ENCODE peak calls at places on chromosomes 13 and 19, in nine cellular contexts. One of them, this sample, is unnamed.

GRCh38 chr19:19372656-19373416 is 32.6 kb upstream of the GATAD2A start:
- DNase-seq in thoracic aorta: no peak
- DNase-seq in fibroblast of the aortic adventitia: peak
- DNase-seq in type B pancreatic cell: no peak
- DNase-seq in endothelial cell: peak
- DNase-seq in GM12865: peak
- DNase-seq in ovary: no peak
- DNase-seq in ascending aorta: peak
- DNase-seq in PC-3: peak
- DNase-seq in this sample: no peak

GRCh38 chr13:100855151-100855550 is 180.6 kb upstream of the TMTC4 start:
- DNase-seq in thoracic aorta: no peak
- DNase-seq in fibroblast of the aortic adventitia: no peak
- DNase-seq in type B pancreatic cell: no peak
- DNase-seq in endothelial cell: no peak
- DNase-seq in GM12865: no peak
- DNase-seq in ovary: no peak
- DNase-seq in ascending aorta: no peak
- DNase-seq in PC-3: no peak
- DNase-seq in this sample: no peak

GRCh38 chr13:69935043-69935442 is 172.6 kb upstream of the ATXN8OS start:
- DNase-seq in thoracic aorta: no peak
- DNase-seq in fibroblast of the aortic adventitia: no peak
- DNase-seq in type B pancreatic cell: no peak
- DNase-seq in endothelial cell: no peak
- DNase-seq in GM12865: peak
- DNase-seq in ovary: no peak
- DNase-seq in ascending aorta: no peak
- DNase-seq in PC-3: peak
- DNase-seq in this sample: no peak

GRCh38 chr13:50800091-50800739 is 43.3 kb downstream of the DLEU7 start:
- DNase-seq in thoracic aorta: no peak
- DNase-seq in fibroblast of the aortic adventitia: no peak
- DNase-seq in type B pancreatic cell: no peak
- DNase-seq in endothelial cell: no peak
- DNase-seq in GM12865: no peak
- DNase-seq in ovary: no peak
- DNase-seq in ascending aorta: no peak
- DNase-seq in PC-3: no peak
- DNase-seq in this sample: no peak

GRCh38 chr13:51532736-51533197 is 51.5 kb upstream of the WDFY2 start:
- DNase-seq in thoracic aorta: no peak
- DNase-seq in fibroblast of the aortic adventitia: no peak
- DNase-seq in type B pancreatic cell: no peak
- DNase-seq in endothelial cell: no peak
- DNase-seq in GM12865: no peak
- DNase-seq in ovary: no peak
- DNase-seq in ascending aorta: no peak
- DNase-seq in PC-3: no peak
- DNase-seq in this sample: no peak

GRCh38 chr19:2288010-2288742 is 6.2 kb upstream of the PEAK3 start:
- DNase-seq in thoracic aorta: no peak
- DNase-seq in fibroblast of the aortic adventitia: no peak
- DNase-seq in type B pancreatic cell: no peak
- DNase-seq in endothelial cell: no peak
- DNase-seq in GM12865: no peak
- DNase-seq in ovary: no peak
- DNase-seq in ascending aorta: no peak
- DNase-seq in PC-3: no peak
- DNase-seq in this sample: no peak

GRCh38 chr13:90201676-90202425 is 1145.6 kb upstream of the MIR17HG start:
- DNase-seq in thoracic aorta: no peak
- DNase-seq in fibroblast of the aortic adventitia: no peak
- DNase-seq in type B pancreatic cell: no peak
- DNase-seq in endothelial cell: no peak
- DNase-seq in GM12865: no peak
- DNase-seq in ovary: no peak
- DNase-seq in ascending aorta: no peak
- DNase-seq in PC-3: no peak
- DNase-seq in this sample: no peak

GRCh38 chr19:3557461-3558248 is at the start of gene MFSD12:
- DNase-seq in thoracic aorta: peak
- DNase-seq in fibroblast of the aortic adventitia: peak
- DNase-seq in type B pancreatic cell: peak
- DNase-seq in endothelial cell: peak
- DNase-seq in GM12865: peak
- DNase-seq in ovary: peak
- DNase-seq in ascending aorta: peak
- DNase-seq in PC-3: peak
- DNase-seq in this sample: peak

DNA sequence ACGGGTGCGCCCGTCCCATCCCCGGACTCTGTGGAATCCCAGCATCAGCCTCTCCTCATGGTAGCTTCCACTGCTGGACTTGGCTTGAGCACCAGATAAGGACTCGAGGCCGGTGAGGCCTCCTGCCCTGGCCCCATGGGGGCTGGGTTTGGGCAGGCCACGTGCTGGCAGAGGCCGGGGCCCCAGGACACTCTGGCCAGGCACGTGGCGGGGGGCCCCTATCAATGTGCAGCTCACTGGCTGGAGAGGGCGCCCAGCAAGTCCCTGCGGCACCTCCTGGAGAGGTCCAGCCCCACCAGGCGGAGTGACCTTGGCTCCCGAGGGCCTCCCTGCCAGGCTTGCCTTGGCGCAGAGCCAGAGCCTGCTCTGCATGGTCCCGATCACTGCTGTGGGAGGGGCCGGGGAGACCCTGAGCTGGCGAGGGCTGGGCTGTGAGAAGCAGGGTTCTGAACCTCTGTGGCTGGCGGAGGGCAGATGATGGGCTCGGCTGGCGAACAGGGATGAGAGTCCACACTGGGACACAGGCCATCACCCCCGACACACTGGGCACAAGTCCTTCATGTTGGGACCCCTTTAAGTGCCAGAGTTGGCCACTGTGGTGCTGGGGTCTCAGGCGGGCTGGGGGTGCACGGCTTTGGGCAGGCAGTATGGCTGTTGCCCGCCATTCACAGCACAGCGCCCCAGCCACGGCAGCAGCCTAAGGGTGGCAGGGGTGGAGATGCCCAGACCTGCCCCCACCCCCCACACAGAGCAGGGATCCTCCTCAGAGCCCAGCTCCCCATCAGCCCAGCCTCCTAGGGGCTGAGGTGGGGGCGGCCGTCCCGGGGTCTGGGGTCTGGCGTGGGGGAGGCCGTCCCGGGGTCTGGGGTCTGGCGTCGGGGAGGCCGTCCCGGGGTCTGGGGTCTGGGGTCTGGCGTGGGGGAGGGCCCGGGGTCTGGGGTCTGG is 19.1 kb downstream of the CEBPG start:
- DNase-seq in thoracic aorta: no peak
- DNase-seq in fibroblast of the aortic adventitia: no peak
- DNase-seq in type B pancreatic cell: no peak
- DNase-seq in endothelial cell: no peak
- DNase-seq in GM12865: no peak
- DNase-seq in ovary: peak
- DNase-seq in ascending aorta: no peak
- DNase-seq in PC-3: no peak
- DNase-seq in this sample: no peak
- TF ChIP-seq CTCF in thoracic aorta: no peak
- TF ChIP-seq CTCF in fibroblast of the aortic adventitia: no peak
- TF ChIP-seq CTCF in type B pancreatic cell: no peak
- TF ChIP-seq CTCF in endothelial cell: no peak
- TF ChIP-seq CTCF in GM12865: no peak
- TF ChIP-seq CTCF in ovary: no peak
- TF ChIP-seq CTCF in ascending aorta: no peak
- TF ChIP-seq CTCF in PC-3: no peak
- TF ChIP-seq CTCF in this sample: no peak

GRCh38 chr13:37978680-37979079 is 109.1 kb upstream of the TRPC4 start:
- DNase-seq in thoracic aorta: no peak
- DNase-seq in fibroblast of the aortic adventitia: no peak
- DNase-seq in type B pancreatic cell: no peak
- DNase-seq in endothelial cell: no peak
- DNase-seq in GM12865: no peak
- DNase-seq in ovary: no peak
- DNase-seq in ascending aorta: no peak
- DNase-seq in PC-3: no peak
- DNase-seq in this sample: no peak

GRCh38 chr13:37985281-37985680 is 115.7 kb upstream of the TRPC4 start:
- DNase-seq in thoracic aorta: no peak
- DNase-seq in fibroblast of the aortic adventitia: no peak
- DNase-seq in type B pancreatic cell: no peak
- DNase-seq in endothelial cell: no peak
- DNase-seq in GM12865: no peak
- DNase-seq in ovary: no peak
- DNase-seq in ascending aorta: no peak
- DNase-seq in PC-3: no peak
- DNase-seq in this sample: no peak

GRCh38 chr13:37981932-37982331 is 112.4 kb upstream of the TRPC4 start:
- DNase-seq in thoracic aorta: no peak
- DNase-seq in fibroblast of the aortic adventitia: no peak
- DNase-seq in type B pancreatic cell: no peak
- DNase-seq in endothelial cell: no peak
- DNase-seq in GM12865: no peak
- DNase-seq in ovary: no peak
- DNase-seq in ascending aorta: no peak
- DNase-seq in PC-3: no peak
- DNase-seq in this sample: no peak

DNA sequence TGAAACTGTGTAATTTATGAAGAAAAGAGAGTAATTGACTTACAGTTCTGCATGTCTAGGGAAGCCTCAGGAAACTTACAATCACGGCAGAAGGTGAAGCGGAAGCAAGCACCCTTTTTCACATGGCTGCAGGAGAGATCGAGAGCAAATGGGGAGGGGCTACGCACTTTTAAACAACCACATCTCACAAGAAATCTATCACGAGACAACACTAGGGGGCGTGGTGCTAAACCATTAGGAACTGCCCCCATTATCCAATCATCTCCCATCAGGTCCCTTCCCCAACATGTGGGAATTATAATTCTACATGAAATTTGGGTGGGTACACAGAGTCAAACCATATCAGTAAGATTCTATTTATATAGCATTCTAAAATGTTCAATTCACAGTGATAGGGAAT is 114.8 kb upstream of the TRPC4 start:
- DNase-seq in thoracic aorta: no peak
- DNase-seq in fibroblast of the aortic adventitia: no peak
- DNase-seq in type B pancreatic cell: no peak
- DNase-seq in endothelial cell: no peak
- DNase-seq in GM12865: no peak
- DNase-seq in ovary: no peak
- DNase-seq in ascending aorta: no peak
- DNase-seq in PC-3: no peak
- DNase-seq in this sample: no peak
- TF ChIP-seq CTCF in thoracic aorta: no peak
- TF ChIP-seq CTCF in fibroblast of the aortic adventitia: peak
- TF ChIP-seq CTCF in type B pancreatic cell: peak
- TF ChIP-seq CTCF in endothelial cell: peak
- TF ChIP-seq CTCF in GM12865: no peak
- TF ChIP-seq CTCF in ovary: no peak
- TF ChIP-seq CTCF in ascending aorta: no peak
- TF ChIP-seq CTCF in PC-3: no peak
- TF ChIP-seq CTCF in this sample: no peak

GRCh38 chr19:10923503-10924076 is 4.8 kb downstream of the YIPF2 start:
- DNase-seq in thoracic aorta: no peak
- DNase-seq in fibroblast of the aortic adventitia: no peak
- DNase-seq in type B pancreatic cell: no peak
- DNase-seq in endothelial cell: no peak
- DNase-seq in GM12865: no peak
- DNase-seq in ovary: no peak
- DNase-seq in ascending aorta: no peak
- DNase-seq in PC-3: no peak
- DNase-seq in this sample: no peak

GRCh38 chr19:10924597-10924996 is 3.8 kb downstream of the YIPF2 start:
- DNase-seq in thoracic aorta: no peak
- DNase-seq in fibroblast of the aortic adventitia: no peak
- DNase-seq in type B pancreatic cell: no peak
- DNase-seq in endothelial cell: no peak
- DNase-seq in GM12865: no peak
- DNase-seq in ovary: no peak
- DNase-seq in ascending aorta: no peak
- DNase-seq in PC-3: no peak
- DNase-seq in this sample: no peak

GRCh38 chr19:10929402-10929794 is 787 bp downstream of the TIMM29 start:
- DNase-seq in thoracic aorta: no peak
- DNase-seq in fibroblast of the aortic adventitia: no peak
- DNase-seq in type B pancreatic cell: no peak
- DNase-seq in endothelial cell: no peak
- DNase-seq in GM12865: no peak
- DNase-seq in ovary: no peak
- DNase-seq in ascending aorta: no peak
- DNase-seq in PC-3: no peak
- DNase-seq in this sample: no peak

GRCh38 chr19:10927691-10928562 is 512 bp downstream of the YIPF2 start:
- DNase-seq in thoracic aorta: no peak
- DNase-seq in fibroblast of the aortic adventitia: no peak
- DNase-seq in type B pancreatic cell: no peak
- DNase-seq in endothelial cell: no peak
- DNase-seq in GM12865: no peak
- DNase-seq in ovary: no peak
- DNase-seq in ascending aorta: no peak
- DNase-seq in PC-3: no peak
- DNase-seq in this sample: no peak

GRCh38 chr19:10928563-10929401 is at the start of the genes TIMM29 and YIPF2:
- DNase-seq in thoracic aorta: peak
- DNase-seq in fibroblast of the aortic adventitia: peak
- DNase-seq in type B pancreatic cell: peak
- DNase-seq in endothelial cell: peak
- DNase-seq in GM12865: peak
- DNase-seq in ovary: peak
- DNase-seq in ascending aorta: peak
- DNase-seq in PC-3: peak
- DNase-seq in this sample: peak
- TF ChIP-seq CTCF in thoracic aorta: no peak
- TF ChIP-seq CTCF in fibroblast of the aortic adventitia: no peak
- TF ChIP-seq CTCF in type B pancreatic cell: no peak
- TF ChIP-seq CTCF in endothelial cell: no peak
- TF ChIP-seq CTCF in GM12865: no peak
- TF ChIP-seq CTCF in ovary: no peak
- TF ChIP-seq CTCF in ascending aorta: no peak
- TF ChIP-seq CTCF in PC-3: no peak
- TF ChIP-seq CTCF in this sample: no peak

GRCh38 chr19:10143700-10144099 is 24.0 kb upstream of the EIF3G start:
- DNase-seq in thoracic aorta: no peak
- DNase-seq in fibroblast of the aortic adventitia: no peak
- DNase-seq in type B pancreatic cell: no peak
- DNase-seq in endothelial cell: no peak
- DNase-seq in GM12865: no peak
- DNase-seq in ovary: no peak
- DNase-seq in ascending aorta: no peak
- DNase-seq in PC-3: no peak
- DNase-seq in this sample: no peak

GRCh38 chr19:10141973-10142372 is 22.3 kb upstream of the EIF3G start:
- DNase-seq in thoracic aorta: no peak
- DNase-seq in fibroblast of the aortic adventitia: no peak
- DNase-seq in type B pancreatic cell: no peak
- DNase-seq in endothelial cell: no peak
- DNase-seq in GM12865: no peak
- DNase-seq in ovary: no peak
- DNase-seq in ascending aorta: no peak
- DNase-seq in PC-3: no peak
- DNase-seq in this sample: no peak

GRCh38 chr19:10141479-10141878 is 21.8 kb upstream of the EIF3G start:
- DNase-seq in thoracic aorta: no peak
- DNase-seq in fibroblast of the aortic adventitia: no peak
- DNase-seq in type B pancreatic cell: no peak
- DNase-seq in endothelial cell: no peak
- DNase-seq in GM12865: no peak
- DNase-seq in ovary: no peak
- DNase-seq in ascending aorta: no peak
- DNase-seq in PC-3: no peak
- DNase-seq in this sample: no peak

GRCh38 chr19:10145031-10145430 is 25.3 kb upstream of the EIF3G start:
- DNase-seq in thoracic aorta: no peak
- DNase-seq in fibroblast of the aortic adventitia: no peak
- DNase-seq in type B pancreatic cell: no peak
- DNase-seq in endothelial cell: no peak
- DNase-seq in GM12865: no peak
- DNase-seq in ovary: no peak
- DNase-seq in ascending aorta: no peak
- DNase-seq in PC-3: no peak
- DNase-seq in this sample: no peak

GRCh38 chr19:10142701-10143375 is 23.1 kb upstream of the EIF3G start:
- DNase-seq in thoracic aorta: no peak
- DNase-seq in fibroblast of the aortic adventitia: no peak
- DNase-seq in type B pancreatic cell: no peak
- DNase-seq in endothelial cell: no peak
- DNase-seq in GM12865: no peak
- DNase-seq in ovary: no peak
- DNase-seq in ascending aorta: no peak
- DNase-seq in PC-3: no peak
- DNase-seq in this sample: no peak
- TF ChIP-seq CTCF in thoracic aorta: no peak
- TF ChIP-seq CTCF in fibroblast of the aortic adventitia: no peak
- TF ChIP-seq CTCF in type B pancreatic cell: no peak
- TF ChIP-seq CTCF in endothelial cell: no peak
- TF ChIP-seq CTCF in GM12865: no peak
- TF ChIP-seq CTCF in ovary: no peak
- TF ChIP-seq CTCF in ascending aorta: no peak
- TF ChIP-seq CTCF in PC-3: no peak
- TF ChIP-seq CTCF in this sample: no peak

This sample was measured in progenitor cell of endocrine pancreas.